ENCODE peak calls at places on chromosomes 13 and 19, in nine cellular contexts. S is WERI-Rb-1, G is astrocyte, T is fibroblast of mammary gland, V is left ventricle myocardium inferior, R is brain microvascular endothelial cell, K is heart right ventricle, N is HCT116, Y is keratinocyte. F is an unnamed sample.

GRCh38 chr19:39351537-39352037 is 9.4 kb downstream of the SAMD4B start:
- DNase-seq in S (no peak), G (no peak), T (peak; percentile 73), V (no peak), R (no peak), K (no peak), N (no peak), Y (no peak), F (no peak)

GRCh38 chr19:38425810-38426466 is at the start of gene RASGRP4:
- DNase-seq in S (no peak), G (no peak), T (no peak), V (peak; percentile 51), R (no peak), K (peak; percentile 16), N (no peak), Y (no peak), F (no peak)

GRCh38 chr13:41938918-41939317 is 22.0 kb downstream of the VWA8 start:
- DNase-seq in S (no peak), G (no peak), T (no peak), V (no peak), R (no peak), K (no peak), N (no peak), Y (no peak), F (no peak)

GRCh38 chr13:111480503-111480902 is 160.1 kb downstream of the TEX29 start:
- DNase-seq in S (no peak), G (no peak), T (no peak), V (no peak), R (no peak), K (no peak), N (no peak), Y (no peak), F (no peak)

GRCh38 chr13:47672245-47672975 is 328.7 kb downstream of the SUCLA2 start:
- DNase-seq in S (no peak), G (peak; percentile 45), T (peak; percentile 85), V (no peak), R (no peak), K (no peak), N (no peak), Y (no peak), F (no peak)

GRCh38 chr13:110885966-110886365 is 28.9 kb downstream of the ANKRD10 start:
- DNase-seq in S (peak; percentile 68), G (no peak), T (no peak), V (no peak), R (no peak), K (no peak), N (no peak), Y (no peak), F (no peak)

GRCh38 chr19:49873834-49874233 is 3.3 kb downstream of the AKT1S1 start:
- DNase-seq in S (no peak), G (no peak), T (no peak), V (no peak), R (no peak), K (no peak), N (no peak), Y (no peak), F (no peak)

GRCh38 chr13:76833465-76833864 is 52.7 kb downstream of the KCTD12 start:
- DNase-seq in S (no peak), G (no peak), T (no peak), V (no peak), R (no peak), K (no peak), N (no peak), Y (no peak), F (no peak)

GRCh38 chr13:50410921-50411712 is 395.9 kb downstream of the KCNRG start:
- DNase-seq in S (no peak), G (peak; percentile 90), T (peak; percentile 85), V (no peak), R (peak; percentile 80), K (no peak), N (peak; percentile 69), Y (peak; percentile 17), F (peak; percentile 65)

GRCh38 chr19:13152854-13153626 is 2.8 kb downstream of the IER2 start:
- DNase-seq in S (peak; percentile 96), G (peak; percentile 83), T (peak; percentile 92), V (peak; percentile 94), R (peak; percentile 94), K (peak; percentile 97), N (peak; percentile 93), Y (peak; percentile 95), F (no peak)

GRCh38 chr13:93200626-93201025 is 26.0 kb upstream of the GPC6 start:
- DNase-seq in S (no peak), G (no peak), T (no peak), V (no peak), R (no peak), K (no peak), N (no peak), Y (no peak), F (no peak)

GRCh38 chr13:37460211-37460610 is 138.4 kb downstream of the POSTN start:
- DNase-seq in S (no peak), G (peak; percentile 19), T (peak; percentile 47), V (no peak), R (no peak), K (no peak), N (no peak), Y (no peak), F (no peak)

GRCh38 chr19:39166571-39167391 is 30.0 kb upstream of the NCCRP1 start:
- DNase-seq in S (peak; percentile 33), G (no peak), T (no peak), V (peak; percentile 73), R (no peak), K (peak; percentile 71), N (no peak), Y (no peak), F (no peak)

GRCh38 chr19:2271516-2272103 is 10.4 kb downstream of the PEAK3 start:
- DNase-seq in S (no peak), G (peak; percentile 81), T (peak; percentile 94), V (no peak), R (peak; percentile 55), K (no peak), N (no peak), Y (no peak), F (no peak)

GRCh38 chr19:18226956-18227780 is 930 bp upstream of the PDE4C start:
- DNase-seq in S (no peak), G (no peak), T (no peak), V (no peak), R (no peak), K (no peak), N (no peak), Y (no peak), F (no peak)

GRCh38 chr19:30283556-30283955 is 88.6 kb upstream of the ZNF536 start:
- DNase-seq in S (no peak), G (no peak), T (no peak), V (no peak), R (no peak), K (no peak), N (no peak), Y (no peak), F (no peak)

GRCh38 chr19:55483681-55484361 is 1.2 kb upstream of the NAT14 start:
- DNase-seq in S (no peak), G (no peak), T (no peak), V (no peak), R (no peak), K (no peak), N (no peak), Y (no peak), F (no peak)
- TF ChIP-seq CTCF in S (no peak), G (no peak), T (no peak), V (no peak), R (no peak), K (no peak), N (no peak), Y (no peak), F (no peak)

GRCh38 chr19:53068834-53069233 is 24.3 kb downstream of the ERVV-2 start:
- DNase-seq in S (no peak), G (no peak), T (no peak), V (no peak), R (no peak), K (no peak), N (no peak), Y (no peak), F (no peak)
- H3K4me3 ChIP-seq in S (no peak overlapping the region), G (no peak overlapping the region), T (no peak overlapping the region), V (no peak overlapping the region), R (no peak overlapping the region), K (no peak overlapping the region), N (no peak overlapping the region), Y (no peak overlapping the region), F (no peak overlapping the region)

DNA sequence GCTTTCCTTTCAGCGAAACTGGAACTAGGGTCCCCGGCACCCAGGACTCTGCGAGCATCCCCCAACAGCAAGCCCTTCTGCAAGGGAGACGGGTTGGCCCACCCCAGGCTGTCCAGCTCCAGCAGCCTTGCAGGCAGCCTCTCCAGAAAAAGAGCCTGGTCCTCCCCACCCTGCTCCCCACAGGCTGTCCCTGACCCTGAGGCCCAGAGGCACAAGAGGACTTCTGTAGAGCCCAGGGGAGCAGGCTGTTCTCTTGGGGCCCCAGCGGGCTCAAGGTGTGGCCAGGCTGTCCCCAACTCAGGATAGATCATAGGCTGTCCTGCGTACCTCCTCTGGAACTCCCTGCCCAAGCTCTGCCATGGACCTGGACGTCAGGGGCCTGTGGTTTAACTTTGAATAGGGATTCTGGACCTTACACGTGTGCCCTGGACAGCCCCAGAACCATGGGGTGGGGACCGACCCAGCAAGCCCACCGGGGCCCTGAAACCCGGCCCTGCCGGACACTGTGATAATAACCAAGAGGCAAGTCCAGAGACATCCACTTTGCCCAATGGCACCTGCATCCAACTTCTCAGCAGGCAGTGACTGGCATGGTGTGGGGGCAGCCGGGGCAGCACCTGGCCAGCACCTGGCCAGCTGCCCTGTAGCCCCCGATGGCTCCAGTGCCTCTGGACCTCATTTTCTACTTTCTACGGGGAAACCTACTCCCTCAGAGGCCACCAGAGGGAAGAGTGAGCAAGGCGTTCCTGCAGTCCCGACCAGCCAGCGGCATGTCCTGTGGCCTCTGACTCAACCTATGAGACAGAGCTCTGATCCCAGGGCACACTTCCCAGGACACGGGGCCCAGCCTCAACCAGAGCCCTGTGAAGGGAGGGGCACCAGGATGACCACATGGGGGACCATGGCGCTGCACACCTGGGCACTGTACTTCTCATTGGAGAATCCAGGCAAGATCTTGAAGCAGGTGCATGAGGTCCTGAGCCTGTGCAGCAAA is 50.9 kb upstream of the TPM4 start:
- DNase-seq in S (peak; percentile 44), G (peak; percentile 14), T (peak; percentile 86), V (no peak), R (peak; percentile 72), K (no peak), N (peak; percentile 56), Y (no peak), F (no peak)
- TF ChIP-seq CTCF in S (peak; percentile 56), G (peak; percentile 34), T (peak; percentile 71), V (peak; percentile 39), R (peak; percentile 78), K (no peak), N (peak; percentile 81), Y (peak; percentile 38), F (peak; percentile 63)

DNA sequence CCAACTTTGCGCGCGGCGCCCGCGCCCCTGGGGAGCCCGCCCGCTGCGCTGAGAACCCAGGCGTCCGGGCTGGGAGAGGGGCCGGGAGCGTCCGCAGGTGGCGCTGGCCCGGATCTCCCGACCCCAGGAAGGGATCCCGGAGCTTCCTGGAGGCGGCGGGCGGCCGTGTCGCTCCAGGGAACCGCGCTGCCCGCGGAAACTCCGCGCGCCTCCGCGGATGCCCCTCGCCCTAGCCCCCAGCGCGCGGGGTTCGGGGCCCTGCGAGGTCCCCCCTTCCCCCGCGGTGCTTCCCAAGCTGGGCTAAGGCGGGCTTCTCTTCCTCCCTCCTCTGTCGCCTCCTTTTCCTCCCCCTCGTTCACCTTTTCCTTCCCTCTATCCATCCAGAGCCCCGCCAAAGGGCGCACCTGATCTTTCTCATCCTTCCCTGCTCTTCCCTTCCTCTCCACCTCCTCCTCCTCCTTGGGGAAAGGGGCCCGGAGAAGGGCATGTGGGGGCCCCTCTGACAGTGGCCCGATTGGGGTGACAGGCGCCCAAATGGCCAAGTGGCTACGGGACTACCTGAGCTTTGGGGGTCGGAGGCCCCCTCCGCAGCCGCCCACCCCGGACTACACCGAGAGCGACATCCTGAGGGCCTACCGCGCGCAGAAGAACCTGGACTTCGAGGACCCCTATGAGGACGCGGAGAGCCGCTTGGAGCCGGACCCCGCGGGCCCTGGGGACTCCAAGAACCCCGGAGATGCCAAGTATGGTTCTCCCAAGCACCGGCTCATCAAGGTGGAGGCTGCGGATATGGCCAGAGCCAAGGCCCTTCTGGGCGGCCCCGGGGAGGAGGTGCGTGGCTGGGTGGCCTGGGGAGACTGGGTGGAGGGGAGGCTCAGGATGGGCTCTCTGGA is 710 bp downstream of the SHD start:
- DNase-seq in S (peak; percentile 24), G (no peak), T (no peak), V (no peak), R (no peak), K (no peak), N (no peak), Y (no peak), F (no peak)
- H3K4me3 ChIP-seq in S (peak overlapping the region; percentile 62), G (no peak overlapping the region), T (no peak overlapping the region), V (peak overlapping the region; percentile 59), R (no peak overlapping the region), K (peak overlapping the region; percentile 47), N (no peak overlapping the region), Y (no peak overlapping the region), F (no peak overlapping the region)